ENCODE peak calls at places on chromosomes 5 and 9, in eight cellular contexts. C, S, A, E, B, G, M and Z are unnamed samples.

GRCh38 chr9:8627944-8628679 is 828.5 kb upstream of the DMAC1 start:
- DNase-seq in C (no peak), S (no peak), A (peak; percentile 38), E (no peak), B (no peak), G (no peak), M (no peak), Z (no peak)

GRCh38 chr9:97632992-97633858 is at the start of the genes NCBP1 and TSTD2:
- DNase-seq in C (peak; percentile 99), S (peak; percentile 99), A (peak; percentile 71), E (peak; percentile 98), B (peak; percentile 96), G (peak; percentile 98), M (peak; percentile 87), Z (peak; percentile 97)

GRCh38 chr5:66869347-66869746 is 273.2 kb downstream of the MAST4 start:
- DNase-seq in C (no peak), S (no peak), A (no peak), E (no peak), B (no peak), G (no peak), M (no peak), Z (no peak)

GRCh38 chr5:99955006-99955405 is 580.2 kb upstream of the FAM174A start:
- DNase-seq in C (no peak), S (no peak), A (no peak), E (no peak), B (no peak), G (no peak), M (no peak), Z (no peak)

GRCh38 chr5:57450991-57451876 is 31.4 kb downstream of the ACTBL2 start:
- DNase-seq in C (peak; percentile 83), S (peak; percentile 40), A (no peak), E (no peak), B (no peak), G (no peak), M (no peak), Z (peak; percentile 66)

GRCh38 chr5:19903611-19904010 is 84.4 kb downstream of the CDH18 start:
- DNase-seq in C (peak; percentile 75), S (no peak), A (no peak), E (no peak), B (no peak), G (no peak), M (no peak), Z (no peak)

GRCh38 chr5:150398432-150399157 is 14.1 kb downstream of the CD74 start:
- DNase-seq in C (no peak), S (peak; percentile 89), A (no peak), E (no peak), B (no peak), G (no peak), M (no peak), Z (no peak)

GRCh38 chr5:65186646-65187227 is 295.0 kb downstream of the ADAMTS6 start:
- DNase-seq in C (no peak), S (no peak), A (no peak), E (no peak), B (no peak), G (no peak), M (no peak), Z (no peak)

GRCh38 chr5:151449288-151449687 is 1.9 kb downstream of the SLC36A1 start:
- DNase-seq in C (peak; percentile 9), S (no peak), A (no peak), E (no peak), B (no peak), G (no peak), M (no peak), Z (no peak)

GRCh38 chr9:94164756-94165549 is 80.7 kb downstream of the PTPDC1 start:
- DNase-seq in C (no peak), S (no peak), A (no peak), E (no peak), B (no peak), G (no peak), M (no peak), Z (peak; percentile 74)

GRCh38 chr9:125910286-125910685 is 163.1 kb downstream of the PBX3 start:
- DNase-seq in C (no peak), S (no peak), A (no peak), E (no peak), B (no peak), G (no peak), M (no peak), Z (no peak)

GRCh38 chr5:135040331-135041144 is 6.5 kb upstream of the PITX1 start:
- DNase-seq in C (no peak), S (no peak), A (no peak), E (no peak), B (no peak), G (no peak), M (no peak), Z (no peak)

GRCh38 chr5:76104027-76104426 is 20.8 kb downstream of the SV2C start:
- DNase-seq in C (peak; percentile 23), S (peak; percentile 20), A (no peak), E (no peak), B (no peak), G (peak; percentile 7), M (peak; percentile 4), Z (no peak)

GRCh38 chr5:32687167-32687831 is 23.8 kb upstream of the NPR3 start:
- DNase-seq in C (peak; percentile 53), S (no peak), A (no peak), E (no peak), B (no peak), G (peak; percentile 78), M (no peak), Z (no peak)

GRCh38 chr9:99824378-99825157 is 2.9 kb downstream of the NR4A3 start:
- DNase-seq in C (peak; percentile 68), S (peak; percentile 70), A (no peak), E (no peak), B (no peak), G (peak; percentile 37), M (no peak), Z (no peak)

GRCh38 chr5:89556215-89557009 is 673.4 kb upstream of the MEF2C start:
- DNase-seq in C (peak; percentile 66), S (no peak), A (peak; percentile 19), E (no peak), B (peak; percentile 38), G (no peak), M (peak; percentile 12), Z (no peak)

GRCh38 chr5:130692766-130693165 is 472.3 kb downstream of the HINT1 start:
- DNase-seq in C (peak; percentile 73), S (no peak), A (no peak), E (no peak), B (no peak), G (no peak), M (no peak), Z (no peak)

DNA sequence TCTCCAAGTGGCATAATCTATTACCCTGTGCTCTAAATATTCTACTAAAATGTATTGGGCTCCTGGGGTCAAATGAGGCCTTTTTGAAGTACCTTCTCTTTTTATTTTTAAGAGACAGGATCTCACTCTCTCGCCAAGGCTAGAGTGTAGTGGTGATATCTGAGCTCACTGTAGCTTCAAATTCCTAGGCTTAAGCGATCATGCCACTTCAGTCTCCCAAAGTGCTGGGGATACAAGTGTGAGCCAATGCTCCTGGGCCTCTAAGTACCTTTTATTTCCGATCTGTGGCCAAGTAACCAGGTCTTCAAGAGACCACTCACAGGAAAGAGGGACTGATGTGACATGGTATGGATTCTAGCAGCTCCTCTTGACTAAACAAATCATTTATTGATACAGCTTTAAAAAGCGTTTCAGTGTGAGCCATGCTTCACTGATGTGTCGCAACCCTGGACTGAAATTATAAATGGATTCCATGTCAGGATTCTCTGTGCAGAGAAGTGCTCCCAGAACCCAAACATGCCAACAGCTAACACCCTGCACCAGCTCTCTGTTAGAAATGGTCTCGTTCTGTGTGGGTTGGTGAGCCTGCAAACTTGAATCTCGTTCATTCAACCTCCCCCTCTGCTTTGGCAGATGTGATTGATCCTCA is 477.8 kb downstream of the HINT1 start:
- DNase-seq in C (no peak), S (no peak), A (no peak), E (no peak), B (no peak), G (no peak), M (no peak), Z (no peak)
- H3K4me3 ChIP-seq in C (no peak overlapping the region), S (no peak overlapping the region), A (no peak overlapping the region), E (no peak overlapping the region), B (no peak overlapping the region), G (no peak overlapping the region), M (no peak overlapping the region), Z (no peak overlapping the region)

GRCh38 chr5:31273631-31274378 is 80.3 kb downstream of the CDH6 start:
- DNase-seq in C (peak; percentile 40), S (no peak), A (no peak), E (no peak), B (no peak), G (no peak), M (no peak), Z (no peak)
- H3K4me3 ChIP-seq in C (peak overlapping the region; percentile 78), S (no peak overlapping the region), A (peak overlapping the region; percentile 47), E (peak overlapping the region; percentile 22), B (no peak overlapping the region), G (no peak overlapping the region), M (no peak overlapping the region), Z (no peak overlapping the region)

DNA sequence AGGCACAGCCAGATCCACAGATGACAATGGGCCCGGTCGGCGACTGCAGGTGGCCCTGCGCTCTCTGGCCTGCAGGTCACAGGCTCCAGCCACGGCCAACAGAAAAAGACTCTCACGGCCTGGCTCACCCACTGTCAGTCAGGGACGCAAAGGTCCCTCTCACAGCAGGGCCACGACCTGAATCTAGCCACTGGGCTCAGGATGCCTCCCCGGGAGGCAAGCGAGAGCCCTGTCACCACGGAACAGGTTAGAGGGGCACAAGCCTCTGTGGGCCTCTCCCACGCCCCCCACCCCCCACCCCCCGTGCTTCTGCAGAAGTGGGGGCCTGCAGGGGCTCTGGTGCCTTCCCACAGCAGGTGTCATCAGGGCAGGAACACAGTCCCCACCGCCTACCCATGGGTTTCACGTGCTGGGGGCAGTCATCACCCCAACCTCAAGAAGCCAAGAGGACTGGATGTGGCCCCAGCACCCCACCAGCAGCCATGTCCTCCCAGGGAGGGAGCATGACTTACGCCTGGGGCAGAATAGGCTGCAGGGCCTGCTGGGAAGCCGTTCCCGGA is 17.3 kb upstream of the EGFL7 start:
- DNase-seq in C (no peak), S (no peak), A (no peak), E (no peak), B (no peak), G (no peak), M (no peak), Z (no peak)
- H3K4me3 ChIP-seq in C (no peak overlapping the region), S (no peak overlapping the region), A (no peak overlapping the region), E (no peak overlapping the region), B (no peak overlapping the region), G (no peak overlapping the region), M (no peak overlapping the region), Z (no peak overlapping the region)

DNA sequence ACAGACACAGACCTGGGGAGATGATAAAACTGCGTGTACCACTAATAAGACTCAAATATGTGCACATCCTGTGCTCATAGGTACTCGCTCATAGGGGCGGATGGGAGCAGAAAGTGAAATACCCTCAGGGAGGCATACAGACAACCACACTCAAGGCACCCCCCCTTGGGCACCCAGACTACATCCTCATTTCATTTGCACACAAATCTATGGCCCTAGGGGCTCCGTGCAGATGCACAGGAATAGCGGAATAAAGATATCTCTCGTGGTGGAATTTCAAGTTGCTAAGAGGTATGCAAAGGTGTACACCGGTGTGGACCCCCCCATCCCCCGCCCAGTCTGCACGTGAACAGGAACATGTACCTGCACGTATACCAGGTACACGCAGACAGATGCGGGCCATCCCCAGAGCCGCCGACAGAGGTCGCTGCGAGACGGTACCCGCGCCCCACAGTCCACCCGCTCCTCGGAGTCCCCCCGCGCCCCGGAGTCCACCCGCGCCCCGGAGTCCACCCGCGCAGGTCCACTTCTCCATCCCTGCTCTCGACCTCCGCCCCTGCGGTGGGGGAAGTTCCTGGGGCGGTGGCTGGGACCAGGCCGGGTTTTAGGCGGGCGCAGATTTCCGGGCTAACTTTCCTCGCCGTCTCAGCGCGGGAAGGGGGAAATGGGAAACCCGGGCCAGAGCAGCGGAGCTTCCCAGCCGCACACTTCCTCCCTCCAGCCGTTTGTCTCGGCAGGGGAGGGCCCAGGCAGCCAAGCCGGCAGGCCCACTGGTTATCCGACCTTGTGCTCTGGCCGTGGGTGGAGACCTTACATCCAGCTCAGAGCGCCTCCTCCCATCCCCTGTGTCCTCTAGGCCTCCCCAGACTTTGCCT is 1.0 kb upstream of the IL12B start:
- DNase-seq in C (peak; percentile 72), S (peak; percentile 73), A (no peak), E (peak; percentile 67), B (no peak), G (peak; percentile 50), M (no peak), Z (no peak)
- H3K4me3 ChIP-seq in C (peak overlapping the region; percentile 71), S (peak overlapping the region; percentile 72), A (peak overlapping the region; percentile 64), E (peak overlapping the region; percentile 33), B (peak overlapping the region; percentile 49), G (no peak overlapping the region), M (peak overlapping the region; percentile 39), Z (peak overlapping the region; percentile 41)